ENCODE peak calls at places on chromosomes 7 and 10, in seven cellular contexts. One of them, this sample, is unnamed.

GRCh38 chr7:98086231-98086855 is 20.3 kb upstream of the LMTK2 start:
- DNase-seq in MM.1S: no peak
- DNase-seq in brain microvascular endothelial cell: no peak
- DNase-seq in fibroblast of lung: no peak
- DNase-seq in left ventricle myocardium inferior: no peak
- DNase-seq in adrenal gland: peak; percentile 66
- DNase-seq in psoas muscle: no peak
- DNase-seq in this sample: no peak

GRCh38 chr7:77454802-77455201 is 38.7 kb upstream of the GSAP start:
- DNase-seq in MM.1S: no peak
- DNase-seq in brain microvascular endothelial cell: no peak
- DNase-seq in fibroblast of lung: peak; percentile 33
- DNase-seq in left ventricle myocardium inferior: no peak
- DNase-seq in adrenal gland: no peak
- DNase-seq in psoas muscle: no peak
- DNase-seq in this sample: no peak

GRCh38 chr10:70990661-70991060 is 102.3 kb upstream of the PCBD1 start:
- DNase-seq in MM.1S: no peak
- DNase-seq in brain microvascular endothelial cell: no peak
- DNase-seq in fibroblast of lung: no peak
- DNase-seq in left ventricle myocardium inferior: no peak
- DNase-seq in adrenal gland: no peak
- DNase-seq in psoas muscle: no peak
- DNase-seq in this sample: no peak

GRCh38 chr10:12397147-12397896 is 48.0 kb downstream of the CAMK1D start:
- DNase-seq in MM.1S: no peak
- DNase-seq in brain microvascular endothelial cell: no peak
- DNase-seq in fibroblast of lung: no peak
- DNase-seq in left ventricle myocardium inferior: no peak
- DNase-seq in adrenal gland: no peak
- DNase-seq in psoas muscle: no peak
- DNase-seq in this sample: no peak

GRCh38 chr7:98788921-98789320 is 80.9 kb downstream of the TMEM130 start:
- DNase-seq in MM.1S: no peak
- DNase-seq in brain microvascular endothelial cell: no peak
- DNase-seq in fibroblast of lung: no peak
- DNase-seq in left ventricle myocardium inferior: no peak
- DNase-seq in adrenal gland: peak; percentile 61
- DNase-seq in psoas muscle: peak; percentile 23
- DNase-seq in this sample: no peak

GRCh38 chr7:74429153-74429747 is 24.5 kb upstream of the GTF2IRD1 start:
- DNase-seq in MM.1S: no peak
- DNase-seq in brain microvascular endothelial cell: peak; percentile 68
- DNase-seq in fibroblast of lung: peak; percentile 67
- DNase-seq in left ventricle myocardium inferior: no peak
- DNase-seq in adrenal gland: no peak
- DNase-seq in psoas muscle: no peak
- DNase-seq in this sample: no peak

GRCh38 chr7:33185786-33186185 is 56.4 kb downstream of the BBS9 start:
- DNase-seq in MM.1S: peak; percentile 45
- DNase-seq in brain microvascular endothelial cell: peak; percentile 46
- DNase-seq in fibroblast of lung: peak; percentile 69
- DNase-seq in left ventricle myocardium inferior: no peak
- DNase-seq in adrenal gland: no peak
- DNase-seq in psoas muscle: no peak
- DNase-seq in this sample: no peak

GRCh38 chr10:87921934-87922688 is 58.7 kb downstream of the PTEN start:
- DNase-seq in MM.1S: no peak
- DNase-seq in brain microvascular endothelial cell: no peak
- DNase-seq in fibroblast of lung: peak; percentile 17
- DNase-seq in left ventricle myocardium inferior: no peak
- DNase-seq in adrenal gland: no peak
- DNase-seq in psoas muscle: no peak
- DNase-seq in this sample: no peak

GRCh38 chr10:22607261-22607660 is 107.1 kb downstream of the PIP4K2A start:
- DNase-seq in MM.1S: no peak
- DNase-seq in brain microvascular endothelial cell: no peak
- DNase-seq in fibroblast of lung: no peak
- DNase-seq in left ventricle myocardium inferior: no peak
- DNase-seq in adrenal gland: no peak
- DNase-seq in psoas muscle: no peak
- DNase-seq in this sample: no peak

GRCh38 chr7:22430457-22430856 is 69.5 kb downstream of the STEAP1B start:
- DNase-seq in MM.1S: no peak
- DNase-seq in brain microvascular endothelial cell: peak; percentile 67
- DNase-seq in fibroblast of lung: peak; percentile 9
- DNase-seq in left ventricle myocardium inferior: no peak
- DNase-seq in adrenal gland: no peak
- DNase-seq in psoas muscle: no peak
- DNase-seq in this sample: peak; percentile 9

GRCh38 chr10:115826391-115826790 is 446.6 kb downstream of the GFRA1 start:
- DNase-seq in MM.1S: no peak
- DNase-seq in brain microvascular endothelial cell: no peak
- DNase-seq in fibroblast of lung: no peak
- DNase-seq in left ventricle myocardium inferior: no peak
- DNase-seq in adrenal gland: no peak
- DNase-seq in psoas muscle: no peak
- DNase-seq in this sample: no peak

GRCh38 chr10:13709931-13710690 is 123.3 kb downstream of the PRPF18 start:
- DNase-seq in MM.1S: no peak
- DNase-seq in brain microvascular endothelial cell: no peak
- DNase-seq in fibroblast of lung: peak; percentile 51
- DNase-seq in left ventricle myocardium inferior: peak; percentile 34
- DNase-seq in adrenal gland: no peak
- DNase-seq in psoas muscle: no peak
- DNase-seq in this sample: no peak

GRCh38 chr10:131579251-131580071 is 267.9 kb upstream of the TCERG1L start:
- DNase-seq in MM.1S: no peak
- DNase-seq in brain microvascular endothelial cell: no peak
- DNase-seq in fibroblast of lung: no peak
- DNase-seq in left ventricle myocardium inferior: no peak
- DNase-seq in adrenal gland: no peak
- DNase-seq in psoas muscle: no peak
- DNase-seq in this sample: no peak

GRCh38 chr10:122648599-122649428 is 50.8 kb downstream of the C10orf120 start:
- DNase-seq in MM.1S: no peak
- DNase-seq in brain microvascular endothelial cell: peak; percentile 32
- DNase-seq in fibroblast of lung: peak; percentile 29
- DNase-seq in left ventricle myocardium inferior: peak; percentile 57
- DNase-seq in adrenal gland: peak; percentile 20
- DNase-seq in psoas muscle: peak; percentile 29
- DNase-seq in this sample: no peak

GRCh38 chr10:28837613-28838390 is 160.5 kb downstream of the BAMBI start:
- DNase-seq in MM.1S: no peak
- DNase-seq in brain microvascular endothelial cell: peak; percentile 20
- DNase-seq in fibroblast of lung: no peak
- DNase-seq in left ventricle myocardium inferior: no peak
- DNase-seq in adrenal gland: no peak
- DNase-seq in psoas muscle: no peak
- DNase-seq in this sample: no peak

GRCh38 chr7:90211391-90212148 is at the start of gene STEAP2:
- DNase-seq in MM.1S: peak; percentile 11
- DNase-seq in brain microvascular endothelial cell: peak; percentile 79
- DNase-seq in fibroblast of lung: peak; percentile 92
- DNase-seq in left ventricle myocardium inferior: peak; percentile 88
- DNase-seq in adrenal gland: peak; percentile 83
- DNase-seq in psoas muscle: peak; percentile 91
- DNase-seq in this sample: peak; percentile 48

GRCh38 chr7:29879609-29880008 is 73.3 kb downstream of the WIPF3 start:
- DNase-seq in MM.1S: no peak
- DNase-seq in brain microvascular endothelial cell: peak; percentile 64
- DNase-seq in fibroblast of lung: peak; percentile 34
- DNase-seq in left ventricle myocardium inferior: no peak
- DNase-seq in adrenal gland: no peak
- DNase-seq in psoas muscle: peak; percentile 46
- DNase-seq in this sample: no peak

DNA sequence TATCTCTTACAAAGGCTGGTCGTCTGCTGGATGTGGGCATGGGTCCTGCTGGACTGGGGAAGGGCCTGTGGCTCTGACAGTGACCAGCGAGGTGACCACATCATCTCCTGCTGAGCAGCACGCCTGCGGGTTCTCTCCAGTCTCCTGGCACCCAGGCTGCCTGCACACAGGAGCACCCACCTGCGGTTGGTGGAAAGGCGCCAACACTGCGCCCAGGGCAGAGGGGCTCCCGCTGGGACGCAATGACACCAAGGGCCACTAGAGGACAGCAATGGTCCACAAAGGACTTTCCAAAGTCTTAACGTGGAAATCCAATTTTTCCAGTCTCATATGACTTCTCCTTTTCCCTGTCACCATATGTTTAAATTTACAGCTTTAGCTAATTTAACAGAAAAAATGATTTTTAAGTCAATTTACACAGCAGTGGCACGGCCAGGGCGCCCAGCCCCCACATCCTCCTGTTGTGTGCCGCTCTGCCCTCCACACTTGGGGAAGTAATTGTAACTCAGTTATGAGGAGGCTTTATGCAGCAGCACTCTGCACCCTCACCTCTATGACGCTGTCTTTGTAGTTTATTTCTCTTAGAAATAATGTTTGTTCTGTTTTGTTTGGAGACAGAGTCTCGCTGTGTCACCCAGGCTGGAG is 38.1 kb downstream of the CFAP46 start:
- DNase-seq in MM.1S: peak; percentile 9
- DNase-seq in brain microvascular endothelial cell: no peak
- DNase-seq in fibroblast of lung: peak; percentile 32
- DNase-seq in left ventricle myocardium inferior: peak; percentile 14
- DNase-seq in adrenal gland: no peak
- DNase-seq in psoas muscle: no peak
- DNase-seq in this sample: no peak
- TF ChIP-seq CTCF in MM.1S: peak; percentile 56
- TF ChIP-seq CTCF in brain microvascular endothelial cell: peak; percentile 87
- TF ChIP-seq CTCF in fibroblast of lung: peak; percentile 79
- TF ChIP-seq CTCF in left ventricle myocardium inferior: peak; percentile 82
- TF ChIP-seq CTCF in adrenal gland: peak; percentile 57
- TF ChIP-seq CTCF in psoas muscle: peak; percentile 48
- TF ChIP-seq CTCF in this sample: peak; percentile 84

GRCh38 chr7:132465516-132465915 is 110.8 kb downstream of the PLXNA4 start:
- DNase-seq in MM.1S: no peak
- DNase-seq in brain microvascular endothelial cell: no peak
- DNase-seq in fibroblast of lung: no peak
- DNase-seq in left ventricle myocardium inferior: no peak
- DNase-seq in adrenal gland: no peak
- DNase-seq in psoas muscle: no peak
- DNase-seq in this sample: no peak

GRCh38 chr7:132464740-132465139 is 111.5 kb downstream of the PLXNA4 start:
- DNase-seq in MM.1S: no peak
- DNase-seq in brain microvascular endothelial cell: no peak
- DNase-seq in fibroblast of lung: peak; percentile 21
- DNase-seq in left ventricle myocardium inferior: peak; percentile 54
- DNase-seq in adrenal gland: no peak
- DNase-seq in psoas muscle: peak; percentile 22
- DNase-seq in this sample: no peak

GRCh38 chr7:132462478-132462877 is 113.8 kb downstream of the PLXNA4 start:
- DNase-seq in MM.1S: no peak
- DNase-seq in brain microvascular endothelial cell: no peak
- DNase-seq in fibroblast of lung: no peak
- DNase-seq in left ventricle myocardium inferior: no peak
- DNase-seq in adrenal gland: no peak
- DNase-seq in psoas muscle: no peak
- DNase-seq in this sample: no peak

GRCh38 chr7:132466367-132466766 is 109.9 kb downstream of the PLXNA4 start:
- DNase-seq in MM.1S: no peak
- DNase-seq in brain microvascular endothelial cell: no peak
- DNase-seq in fibroblast of lung: no peak
- DNase-seq in left ventricle myocardium inferior: no peak
- DNase-seq in adrenal gland: no peak
- DNase-seq in psoas muscle: no peak
- DNase-seq in this sample: no peak

DNA sequence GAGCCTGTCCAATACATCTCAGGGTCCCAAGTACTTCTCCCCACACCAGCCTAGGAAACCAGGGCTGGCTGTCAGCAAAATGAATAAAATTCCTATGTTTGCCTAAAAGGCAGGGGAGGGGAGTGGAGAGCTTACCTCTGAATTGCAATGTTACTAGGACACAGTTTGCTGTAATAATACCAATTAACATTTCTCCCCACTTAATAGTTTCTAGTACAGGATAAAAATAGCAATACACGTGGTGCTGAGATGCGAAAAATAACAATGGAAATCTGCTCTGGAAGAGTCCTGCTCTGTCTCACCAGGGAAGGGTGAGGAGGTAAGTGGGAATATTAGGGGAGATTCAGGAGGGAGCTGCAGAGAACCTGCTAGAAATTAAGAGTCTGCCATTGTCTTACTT is 112.3 kb downstream of the PLXNA4 start:
- DNase-seq in MM.1S: no peak
- DNase-seq in brain microvascular endothelial cell: no peak
- DNase-seq in fibroblast of lung: no peak
- DNase-seq in left ventricle myocardium inferior: no peak
- DNase-seq in adrenal gland: no peak
- DNase-seq in psoas muscle: no peak
- DNase-seq in this sample: no peak
- H3K27me3 ChIP-seq in MM.1S: no peaks in the 10 kb centered on the region
- H3K27me3 ChIP-seq in brain microvascular endothelial cell: no peaks in the 10 kb centered on the region
- H3K27me3 ChIP-seq in fibroblast of lung: no peaks in the 10 kb centered on the region
- H3K27me3 ChIP-seq in left ventricle myocardium inferior: no peaks in the 10 kb centered on the region
- H3K27me3 ChIP-seq in adrenal gland: no peaks in the 10 kb centered on the region
- H3K27me3 ChIP-seq in psoas muscle: no peaks in the 10 kb centered on the region
- H3K27me3 ChIP-seq in this sample: no peaks in the 10 kb centered on the region

DNA sequence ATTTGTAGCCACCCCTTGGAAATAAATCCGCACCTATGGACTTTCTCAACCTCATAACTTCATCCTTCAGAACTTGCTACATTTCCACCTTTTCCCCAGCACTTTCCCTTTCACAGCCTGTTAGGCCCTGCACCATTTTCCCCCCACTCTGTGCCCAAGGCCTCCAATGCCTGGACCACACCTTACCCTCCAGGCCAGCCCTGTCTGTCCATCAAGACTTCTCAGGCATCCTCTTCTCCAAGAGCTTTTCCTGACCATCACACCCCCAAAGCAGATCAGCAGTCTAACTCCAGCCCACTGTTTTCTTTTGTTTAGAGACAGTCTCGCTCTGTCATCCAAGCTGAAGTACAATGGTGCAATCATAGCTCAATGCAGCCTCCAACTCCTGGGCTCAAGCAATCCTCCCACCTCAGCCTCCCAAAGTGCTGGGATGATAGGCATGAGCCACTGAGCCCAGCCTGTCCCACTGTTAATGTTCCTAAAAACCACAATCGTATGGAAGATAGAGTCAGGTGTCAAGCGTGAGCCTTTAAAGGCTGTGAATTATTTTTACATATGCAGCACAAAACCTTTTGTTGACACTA is 116.8 kb downstream of the PARD3 start:
- DNase-seq in MM.1S: no peak
- DNase-seq in brain microvascular endothelial cell: no peak
- DNase-seq in fibroblast of lung: no peak
- DNase-seq in left ventricle myocardium inferior: no peak
- DNase-seq in adrenal gland: no peak
- DNase-seq in psoas muscle: no peak
- DNase-seq in this sample: no peak
- H3K4me3 ChIP-seq in MM.1S: no peak overlapping the region
- H3K4me3 ChIP-seq in brain microvascular endothelial cell: no peak overlapping the region
- H3K4me3 ChIP-seq in fibroblast of lung: no peak overlapping the region
- H3K4me3 ChIP-seq in left ventricle myocardium inferior: no peak overlapping the region
- H3K4me3 ChIP-seq in adrenal gland: no peak overlapping the region
- H3K4me3 ChIP-seq in psoas muscle: no peak overlapping the region
- H3K4me3 ChIP-seq in this sample: no peak overlapping the region

DNA sequence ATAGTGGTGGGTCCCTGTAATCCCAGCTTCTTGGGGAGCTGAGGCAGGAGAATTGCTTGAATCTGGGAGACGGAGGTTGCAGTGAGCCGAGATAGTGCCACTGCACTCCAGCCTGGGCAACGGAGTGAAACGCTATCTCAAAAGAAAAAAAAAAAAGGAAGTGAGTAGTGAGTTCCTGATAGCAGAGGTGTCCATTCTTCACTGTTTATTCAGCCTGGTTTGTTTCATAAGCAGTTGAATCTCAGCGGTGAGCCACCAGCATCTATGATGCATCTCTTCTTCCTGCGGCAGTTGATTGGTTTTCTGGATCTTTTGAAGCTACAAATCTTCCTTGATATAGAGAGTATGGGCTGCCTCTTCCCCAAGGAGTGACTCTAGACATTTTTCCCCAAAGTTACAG is 316.1 kb upstream of the MTPN start:
- DNase-seq in MM.1S: peak; percentile 56
- DNase-seq in brain microvascular endothelial cell: no peak
- DNase-seq in fibroblast of lung: no peak
- DNase-seq in left ventricle myocardium inferior: no peak
- DNase-seq in adrenal gland: no peak
- DNase-seq in psoas muscle: no peak
- DNase-seq in this sample: no peak
- TF ChIP-seq CTCF in MM.1S: no peak
- TF ChIP-seq CTCF in brain microvascular endothelial cell: no peak
- TF ChIP-seq CTCF in fibroblast of lung: no peak
- TF ChIP-seq CTCF in left ventricle myocardium inferior: no peak
- TF ChIP-seq CTCF in adrenal gland: no peak
- TF ChIP-seq CTCF in psoas muscle: no peak
- TF ChIP-seq CTCF in this sample: no peak

This sample was measured in BJ.